ENCODE peak calls at places on chromosomes 6 and 20, in four cellular contexts. H is putamen; L is activated CD4-positive, alpha-beta memory T cell treated with anti-CD3 and anti-CD28 coated beads for 36 hours; R is SHP77. D is an unnamed sample.

GRCh38 chr20:62241501-62241900 is 3.2 kb downstream of the OSBPL2 start:
- DNase-seq in R (no peak), H (no peak), L (no peak), D (no peak)

GRCh38 chr6:149114167-149114566 is 203.3 kb upstream of the TAB2 start:
- DNase-seq in H (peak; percentile 34), R (no peak), L (no peak), D (no peak)

GRCh38 chr6:6696867-6697531 is 108.5 kb downstream of the LY86 start:
- DNase-seq in L (peak; percentile 57), H (no peak), R (peak; percentile 65), D (no peak)

GRCh38 chr6:108114861-108115597 is 40.5 kb upstream of the OSTM1 start:
- DNase-seq in H (no peak), L (peak; percentile 57), R (no peak), D (peak; percentile 27)

GRCh38 chr6:47247227-47247797 is 62.4 kb downstream of the TNFRSF21 start:
- DNase-seq in L (no peak), H (peak; percentile 19), R (peak; percentile 64), D (peak; percentile 33)

GRCh38 chr20:20070871-20071726 is 18.8 kb downstream of the CFAP61 start:
- DNase-seq in R (peak; percentile 65), L (no peak), H (no peak), D (no peak)

GRCh38 chr20:2109425-2110210 is 8.0 kb downstream of the STK35 start:
- DNase-seq in R (no peak), H (no peak), L (no peak), D (no peak)

GRCh38 chr20:20360464-20360863 is 7.4 kb upstream of the INSM1 start:
- DNase-seq in L (peak; percentile 59), R (peak; percentile 85), H (peak; percentile 71), D (peak; percentile 50)

GRCh38 chr6:124054034-124054433 is 250.4 kb downstream of the NKAIN2 start:
- DNase-seq in H (peak; percentile 7), R (no peak), L (no peak), D (no peak)

GRCh38 chr6:127420558-127420957 is 38.6 kb downstream of the KIAA0408 start:
- DNase-seq in H (peak; percentile 40), R (peak; percentile 61), L (peak; percentile 89), D (peak; percentile 12)

GRCh38 chr20:38173237-38174156 is 8.4 kb upstream of the TGM2 start:
- DNase-seq in L (no peak), H (no peak), R (no peak), D (no peak)

GRCh38 chr6:7237653-7238190 is 75.3 kb downstream of the SSR1 start:
- DNase-seq in H (no peak), L (no peak), R (no peak), D (no peak)

GRCh38 chr6:528989-529388 is 127.9 kb downstream of the HUS1B start:
- DNase-seq in H (no peak), R (no peak), L (no peak), D (no peak)

GRCh38 chr6:8203337-8203736 is 101.0 kb upstream of the EEF1E1 start:
- DNase-seq in R (no peak), L (no peak), H (no peak), D (no peak)

GRCh38 chr20:62993856-62994494 is 12.8 kb downstream of the BHLHE23 start:
- DNase-seq in H (no peak), R (no peak), L (no peak), D (no peak)

D was measured in NCI-H510A.